ENCODE peak calls at places on chromosomes 7 and 10, in ten cellular contexts. C is A549, O is ovary, Y is H1, D is SK-N-SH, N is HepG2, F is transverse colon, S is stomach, P is tibial nerve, W is suprapubic skin. Z is an unnamed sample.

GRCh38 chr7:76071316-76072242 is 23.7 kb downstream of the MDH2 start:
- DNase-seq in C (no peak), O (peak; percentile 71), Y (peak; percentile 47), D (peak; percentile 15), N (no peak), F (peak; percentile 47), S (no peak), P (no peak), W (no peak), Z (peak; percentile 92)

GRCh38 chr10:123755061-123755460 is 88.9 kb downstream of the GPR26 start:
- DNase-seq in C (no peak), O (no peak), Y (no peak), D (no peak), N (no peak), F (no peak), S (no peak), P (no peak), W (no peak), Z (no peak)

GRCh38 chr7:42605800-42606199 is 306.1 kb downstream of the C7orf25 start:
- DNase-seq in C (no peak), O (no peak), Y (no peak), D (no peak), N (no peak), F (no peak), S (no peak), P (no peak), W (no peak), Z (no peak)

GRCh38 chr10:125709553-125710266 is 9.8 kb upstream of the EDRF1 start:
- DNase-seq in C (no peak), O (no peak), Y (no peak), D (no peak), N (no peak), F (no peak), S (no peak), P (no peak), W (no peak), Z (no peak)

GRCh38 chr10:30756151-30756550 is 126.6 kb upstream of the LYZL2 start:
- DNase-seq in C (no peak), O (no peak), Y (no peak), D (no peak), N (no peak), F (no peak), S (no peak), P (no peak), W (no peak), Z (no peak)

GRCh38 chr10:88851706-88852105 is at the start of gene ANKRD22:
- DNase-seq in C (peak; percentile 38), O (no peak), Y (no peak), D (no peak), N (no peak), F (peak; percentile 86), S (peak; percentile 85), P (no peak), W (peak; percentile 64), Z (no peak)

GRCh38 chr10:3926268-3926667 is 141.3 kb upstream of the KLF6 start:
- DNase-seq in C (no peak), O (no peak), Y (no peak), D (no peak), N (no peak), F (no peak), S (no peak), P (no peak), W (no peak), Z (no peak)

GRCh38 chr7:46139079-46139478 is 218.0 kb upstream of the IGFBP3 start:
- DNase-seq in C (peak; percentile 72), O (no peak), Y (no peak), D (no peak), N (no peak), F (no peak), S (no peak), P (no peak), W (no peak), Z (no peak)

GRCh38 chr7:108049962-108050361 is 47.0 kb upstream of the LAMB1 start:
- DNase-seq in C (no peak), O (no peak), Y (no peak), D (no peak), N (peak; percentile 59), F (no peak), S (no peak), P (no peak), W (no peak), Z (no peak)

GRCh38 chr10:114384601-114385000 is 19.7 kb downstream of the AFAP1L2 start:
- DNase-seq in C (no peak), O (no peak), Y (no peak), D (no peak), N (no peak), F (no peak), S (no peak), P (no peak), W (no peak), Z (peak; percentile 52)

GRCh38 chr7:105776986-105777910 is 99.2 kb downstream of the ATXN7L1 start:
- DNase-seq in C (peak; percentile 80), O (no peak), Y (no peak), D (no peak), N (no peak), F (no peak), S (no peak), P (no peak), W (no peak), Z (no peak)

GRCh38 chr7:70580161-70580560 is 551.8 kb upstream of the GALNT17 start:
- DNase-seq in C (no peak), O (no peak), Y (no peak), D (no peak), N (no peak), F (no peak), S (no peak), P (no peak), W (no peak), Z (no peak)

GRCh38 chr7:2687881-2688318 is at the start of gene AMZ1:
- DNase-seq in C (no peak), O (no peak), Y (peak; percentile 59), D (peak; percentile 80), N (no peak), F (no peak), S (no peak), P (no peak), W (no peak), Z (no peak)

GRCh38 chr7:98784216-98784785 is 85.5 kb downstream of the TMEM130 start:
- DNase-seq in C (no peak), O (no peak), Y (no peak), D (no peak), N (no peak), F (no peak), S (no peak), P (no peak), W (no peak), Z (no peak)

GRCh38 chr7:151769189-151769821 is 107.6 kb downstream of the PRKAG2 start:
- DNase-seq in C (no peak), O (no peak), Y (no peak), D (no peak), N (no peak), F (no peak), S (no peak), P (no peak), W (no peak), Z (peak; percentile 60)

DNA sequence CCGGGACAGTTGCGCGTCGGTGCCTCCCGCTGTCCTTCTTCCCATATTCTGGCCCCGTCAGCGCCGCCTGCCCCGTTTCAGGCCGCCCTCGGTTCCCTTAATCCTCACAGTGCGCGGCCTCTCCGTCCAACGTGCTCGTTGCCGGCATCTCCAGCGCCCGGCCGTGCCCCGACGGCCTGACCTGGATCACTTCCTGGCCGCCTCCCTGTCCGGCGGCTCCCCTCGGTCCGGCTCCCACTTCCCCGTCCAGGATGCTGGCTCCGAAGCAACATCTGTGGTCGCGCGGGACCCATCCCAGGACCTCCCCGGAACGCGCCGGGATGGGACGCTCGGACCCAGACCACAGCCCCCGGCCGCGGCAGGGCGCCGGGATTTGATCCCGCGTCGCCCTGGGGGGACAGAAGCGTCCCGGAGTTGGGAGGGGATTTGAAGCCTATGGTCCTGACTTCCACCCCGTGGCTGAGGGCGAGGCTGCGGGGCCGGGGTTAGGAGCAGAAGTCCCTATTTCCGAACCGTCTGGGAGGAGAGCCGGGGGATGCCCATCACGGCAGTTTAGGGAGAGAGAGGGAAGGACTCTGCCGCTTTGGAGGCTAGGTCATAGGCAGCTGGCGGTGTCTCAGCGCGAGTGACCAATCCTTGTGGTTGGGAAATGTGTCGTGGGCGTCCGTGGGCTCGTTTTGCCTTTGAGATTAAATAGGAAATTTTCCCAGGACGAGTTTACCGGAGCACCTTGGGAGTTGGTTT is 53.8 kb downstream of the KCTD7 start:
- DNase-seq in C (no peak), O (peak; percentile 42), Y (no peak), D (peak; percentile 80), N (no peak), F (no peak), S (peak; percentile 43), P (no peak), W (peak; percentile 71), Z (peak; percentile 74)
- H3K4me3 ChIP-seq in C (peak overlapping the region; percentile 88), O (peak overlapping the region; percentile 81), Y (peak overlapping the region; percentile 75), D (peak overlapping the region; percentile 94), N (peak overlapping the region; percentile 81), F (peak overlapping the region; percentile 70), S (peak overlapping the region; percentile 89), P (peak overlapping the region; percentile 74), W (peak overlapping the region; percentile 89), Z (peak overlapping the region; percentile 96)

GRCh38 chr10:79144341-79145173 is 75.8 kb downstream of the ZMIZ1 start:
- DNase-seq in C (no peak), O (peak; percentile 25), Y (no peak), D (no peak), N (no peak), F (no peak), S (peak; percentile 45), P (no peak), W (no peak), Z (no peak)
- H3K27ac ChIP-seq in C (peak overlapping the region; percentile 98), O (peak overlapping the region; percentile 16), Y (no peak overlapping the region), D (peak overlapping the region; percentile 23), N (no peak overlapping the region), F (peak overlapping the region; percentile 83), S (peak overlapping the region; percentile 86), P (peak overlapping the region; percentile 97), W (peak overlapping the region; percentile 91), Z (peak overlapping the region; percentile 92)

DNA sequence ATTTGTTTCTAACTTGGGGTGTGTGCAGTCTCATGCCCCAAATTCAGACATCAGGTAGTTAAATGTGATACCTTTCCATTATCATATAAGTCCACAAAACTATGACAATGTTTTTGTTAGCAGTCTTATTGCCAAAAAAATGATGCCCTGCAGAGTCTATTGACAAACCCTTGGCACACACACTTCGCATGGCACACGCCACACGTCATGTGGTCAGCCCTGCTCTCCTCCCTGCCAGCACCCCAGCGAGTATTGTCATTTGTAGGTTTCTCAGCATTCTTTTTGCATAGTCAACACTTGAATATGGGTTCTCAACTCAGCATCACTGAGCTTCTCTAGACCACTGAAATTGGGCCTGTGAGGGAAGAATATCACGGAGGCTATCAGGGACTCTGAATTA is 356.0 kb downstream of the INHBA start:
- DNase-seq in C (no peak), O (no peak), Y (no peak), D (no peak), N (no peak), F (no peak), S (no peak), P (no peak), W (no peak), Z (no peak)
- TF ChIP-seq EP300 in C (no peak), O (no peak), Y (no peak), D (no peak), N (no peak), F (no peak), S (no peak), P (no peak), W (no peak), Z (no peak)

DNA sequence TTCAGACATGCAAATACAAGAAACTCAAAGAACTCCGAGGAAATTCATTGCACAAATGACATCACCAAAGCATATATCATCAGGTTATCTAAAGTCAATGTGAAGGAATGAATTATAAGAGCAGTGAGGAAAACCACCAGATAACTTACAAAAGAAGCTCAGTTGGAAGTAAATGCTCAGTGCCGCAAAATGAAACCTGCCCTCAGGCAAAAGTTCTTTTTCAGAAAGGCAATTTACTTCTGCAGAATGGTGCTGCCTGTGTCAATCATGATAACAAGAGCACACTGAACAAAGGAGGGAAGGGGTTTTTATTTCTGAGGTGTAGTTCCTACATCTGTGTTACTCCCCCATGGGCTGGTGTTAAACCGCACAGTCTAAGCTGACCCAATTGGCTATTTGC is 550.6 kb upstream of the SEMA3D start:
- DNase-seq in C (no peak), O (no peak), Y (no peak), D (no peak), N (no peak), F (no peak), S (no peak), P (no peak), W (no peak), Z (no peak)
- H3K4me3 ChIP-seq in C (no peak overlapping the region), O (no peak overlapping the region), Y (no peak overlapping the region), D (no peak overlapping the region), N (no peak overlapping the region), F (no peak overlapping the region), S (no peak overlapping the region), P (no peak overlapping the region), W (no peak overlapping the region), Z (no peak overlapping the region)